ENCODE peak calls at places on chromosomes 1 and 21, in six cellular contexts. B is fibroblast of the aortic adventitia; P is posterior cingulate gyrus; M is effector memory CD4-positive, alpha-beta T cell; A is effector CD4-positive, alpha-beta T cell; D is activated naive CD4-positive, alpha-beta T cell. E is an unnamed sample.

GRCh38 chr1:33130297-33130696 is 49.3 kb downstream of the AZIN2 start:
- DNase-seq in B (no peak), D (no peak), A (no peak), M (no peak), P (no peak), E (no peak)

GRCh38 chr1:210233495-210234253 is 1.1 kb downstream of the SERTAD4 start:
- DNase-seq in D (no peak), B (peak), M (no peak), A (no peak), P (peak), E (peak)

GRCh38 chr1:16326833-16327404 is 25.4 kb downstream of the FBXO42 start:
- DNase-seq in A (no peak), M (no peak), B (no peak), D (no peak), P (no peak), E (no peak)

GRCh38 chr1:205298191-205298994 is 23.2 kb downstream of the NUAK2 start:
- DNase-seq in A (no peak), D (no peak), P (no peak), B (peak), M (no peak), E (peak)

GRCh38 chr21:44376606-44377005 is 23.2 kb downstream of the TRPM2 start:
- DNase-seq in D (no peak), B (no peak), P (no peak), M (no peak), A (no peak), E (no peak)

GRCh38 chr1:114756949-114757454 is 782 bp downstream of the CSDE1 start:
- DNase-seq in B (peak), A (no peak), D (no peak), M (no peak), P (no peak), E (peak)

GRCh38 chr1:199551967-199552565 is 475.4 kb upstream of the NR5A2 start:
- DNase-seq in A (no peak), P (peak), M (no peak), B (peak), D (no peak), E (peak)

GRCh38 chr1:243821177-243821680 is 28.8 kb downstream of the AKT3 start:
- DNase-seq in B (no peak), P (no peak), M (no peak), A (no peak), D (no peak), E (no peak)

GRCh38 chr1:19688041-19688842 is 23.6 kb downstream of the HTR6 start:
- DNase-seq in P (no peak), M (peak), D (no peak), A (peak), B (no peak), E (no peak)

GRCh38 chr1:154198756-154199562 is 7.1 kb upstream of the TPM3 start:
- DNase-seq in P (no peak), A (peak), B (peak), D (no peak), M (peak), E (peak)

GRCh38 chr21:22062472-22063139 is 1064.4 kb downstream of the NCAM2 start:
- DNase-seq in B (no peak), M (no peak), A (no peak), D (no peak), P (no peak), E (no peak)

GRCh38 chr1:152182431-152182830 is 23.4 kb upstream of the RPTN start:
- DNase-seq in A (no peak), B (peak), D (no peak), P (no peak), M (no peak), E (peak)

GRCh38 chr1:10941891-10942541 is 70.4 kb upstream of the TARDBP start:
- DNase-seq in B (peak), M (peak), A (peak), P (peak), D (peak), E (peak)

GRCh38 chr1:4652631-4653327 is 1.6 kb upstream of the AJAP1 start:
- DNase-seq in D (peak), P (no peak), M (peak), A (peak), B (peak), E (peak)

GRCh38 chr1:66676616-66677298 is 75.5 kb upstream of the DYNLT5 start:
- DNase-seq in M (no peak), A (no peak), B (peak), P (no peak), D (no peak), E (peak)

GRCh38 chr1:177932123-177932522 is 37.7 kb downstream of the SEC16B start:
- DNase-seq in P (no peak), B (no peak), A (no peak), D (no peak), M (no peak), E (no peak)

GRCh38 chr1:31696246-31696645 is 7.6 kb downstream of the COL16A1 start:
- DNase-seq in A (no peak), P (peak), B (no peak), D (no peak), M (no peak), E (no peak)

GRCh38 chr1:14763977-14764376 is 165.5 kb downstream of the KAZN start:
- DNase-seq in B (no peak), M (no peak), D (no peak), P (no peak), A (no peak), E (no peak)

GRCh38 chr1:67683736-67684525 is 1.1 kb upstream of the GADD45A start:
- DNase-seq in A (no peak), B (peak), D (no peak), P (peak), M (no peak), E (peak)

GRCh38 chr1:14889937-14890440 is 263.6 kb upstream of the TMEM51 start:
- DNase-seq in B (no peak), A (no peak), M (no peak), D (no peak), P (no peak), E (no peak)

GRCh38 chr1:32398401-32398800 is 4.2 kb upstream of the BSDC1 start:
- DNase-seq in P (no peak), D (no peak), A (no peak), B (peak), M (no peak), E (peak)

GRCh38 chr1:62590255-62590969 is 6.9 kb upstream of the ANGPTL3 start:
- DNase-seq in D (no peak), A (no peak), M (no peak), P (no peak), B (no peak), E (no peak)

GRCh38 chr1:21666572-21667320 is 2.4 kb downstream of the RAP1GAP start:
- DNase-seq in M (no peak), P (no peak), A (no peak), B (peak), D (no peak), E (peak)

GRCh38 chr1:23727362-23727811 is 15.9 kb upstream of the ELOA start:
- DNase-seq in B (peak), M (no peak), D (no peak), P (peak), A (no peak), E (peak)

GRCh38 chr1:155499953-155500621 is 62.5 kb downstream of the ASH1L start:
- DNase-seq in A (no peak), B (no peak), P (no peak), D (no peak), M (no peak), E (peak)

GRCh38 chr21:41803316-41803715 is 36.5 kb upstream of the RIPK4 start:
- DNase-seq in M (no peak), A (no peak), B (no peak), P (no peak), D (no peak), E (no peak)